ENCODE peak calls at places on chromosome 6, in eight cellular contexts. N is WTC11; K is activated CD4-positive, alpha-beta T cell treated with anti-CD3 and anti-CD28 coated beads, Interleukin-2, amount 50 U/mL, for 24 hours; U is stimulated activated effector memory CD8-positive, alpha-beta T cell treated with anti-CD3 and anti-CD28 coated beads, Interleukin-12 subunit alpha, Interleukin-12 subunit beta, amount 100 ng/mL, for 72 hours; B is cerebellar cortex; V is COR-L47; W is NCI-H774; L is ELR. R is an unnamed sample.

GRCh38 chr6:161079566-161080262 is 88.1 kb downstream of the MAP3K4 start:
- DNase-seq in N (no peak), K (peak; percentile 42), U (peak; percentile 30), B (no peak), V (no peak), W (no peak), L (peak; percentile 91), R (no peak)

GRCh38 chr6:163249651-163250101 is 164.8 kb upstream of the QKI start:
- DNase-seq in N (no peak), K (no peak), U (no peak), B (no peak), V (no peak), W (no peak), L (peak; percentile 32), R (no peak)

GRCh38 chr6:133764011-133764812 is 124.7 kb upstream of the TCF21 start:
- DNase-seq in N (no peak), K (no peak), U (no peak), B (no peak), V (no peak), W (no peak), L (peak; percentile 40), R (no peak)

GRCh38 chr6:165920896-165921671 is 246.6 kb downstream of the TBXT start:
- DNase-seq in N (no peak), K (no peak), U (no peak), B (no peak), V (no peak), W (no peak), L (peak; percentile 6), R (no peak)

GRCh38 chr6:35295521-35296315 is 1.9 kb upstream of the DEF6 start:
- DNase-seq in N (no peak), K (no peak), U (no peak), B (peak; percentile 48), V (no peak), W (no peak), L (no peak), R (no peak)

GRCh38 chr6:56387621-56388413 is 140.4 kb upstream of the COL21A1 start:
- DNase-seq in N (no peak), K (no peak), U (no peak), B (no peak), V (no peak), W (peak; percentile 68), L (no peak), R (no peak)

GRCh38 chr6:44609051-44609612 is 221.6 kb downstream of the CDC5L start:
- DNase-seq in N (no peak), K (no peak), U (no peak), B (no peak), V (no peak), W (no peak), L (no peak), R (no peak)

GRCh38 chr6:51384736-51385135 is 566.1 kb downstream of the TFAP2B start:
- DNase-seq in N (no peak), K (no peak), U (no peak), B (no peak), V (no peak), W (no peak), L (no peak), R (no peak)

GRCh38 chr6:74549746-74550145 is 656.1 kb downstream of the COL12A1 start:
- DNase-seq in N (no peak), K (no peak), U (no peak), B (no peak), V (no peak), W (no peak), L (peak; percentile 4), R (no peak)

GRCh38 chr6:80382796-80383195 is 276.3 kb downstream of the BCKDHB start:
- DNase-seq in N (no peak), K (no peak), U (no peak), B (peak; percentile 1), V (no peak), W (no peak), L (no peak), R (no peak)

GRCh38 chr6:143027058-143027457 is 33.6 kb upstream of the AIG1 start:
- DNase-seq in N (peak; percentile 62), K (peak; percentile 26), U (peak; percentile 29), B (peak; percentile 28), V (no peak), W (no peak), L (peak; percentile 44), R (peak; percentile 63)

GRCh38 chr6:144194293-144194828 is 44.0 kb downstream of the STX11 start:
- DNase-seq in N (no peak), K (no peak), U (no peak), B (no peak), V (no peak), W (no peak), L (no peak), R (no peak)

R was measured in neural progenitor cell.